ENCODE peak calls at places on chromosome 4, in five cellular contexts. B is WERI-Rb-1, G is lower lobe of right lung, T is heart right ventricle, V is IMR-90. F is an unnamed sample. For H3K27me3, the result is how much of the 10 kb centered on the place peaks cover.

GRCh38 chr4:134695433-134695832 is 493.8 kb upstream of the PABPC4L start:
- DNase-seq in B (no peak), G (no peak), T (no peak), V (no peak), F (no peak)

GRCh38 chr4:12486995-12487394 is 997.1 kb downstream of the RAB28 start:
- DNase-seq in B (no peak), G (no peak), T (peak), V (no peak), F (no peak)

GRCh38 chr4:144360394-144360793 is 219.9 kb upstream of the GYPA start:
- DNase-seq in B (no peak), G (no peak), T (no peak), V (no peak), F (no peak)

GRCh38 chr4:7905461-7905915 is 34.2 kb downstream of the AFAP1 start:
- DNase-seq in B (no peak), G (no peak), T (no peak), V (no peak), F (no peak)

GRCh38 chr4:13970349-13970748 is 342.8 kb upstream of the BOD1L1 start:
- DNase-seq in B (no peak), G (no peak), T (no peak), V (peak), F (no peak)

GRCh38 chr4:138235419-138235952 is 6.7 kb downstream of the SLC7A11 start:
- DNase-seq in B (no peak), G (no peak), T (no peak), V (peak), F (no peak)

GRCh38 chr4:73075832-73076231 is 6.3 kb upstream of the COX18 start:
- DNase-seq in B (no peak), G (no peak), T (no peak), V (no peak), F (no peak)

GRCh38 chr4:7192252-7193039 is at the start of gene SORCS2:
- DNase-seq in B (peak), G (peak), T (peak), V (peak), F (peak)

GRCh38 chr4:184668511-184669114 is 19.1 kb downstream of the PRIMPOL start:
- DNase-seq in B (no peak), G (no peak), T (no peak), V (peak), F (no peak)

GRCh38 chr4:113263274-113263673 is 213.8 kb downstream of the ANK2 start:
- DNase-seq in B (no peak), G (no peak), T (no peak), V (peak), F (no peak)

GRCh38 chr4:121307441-121308327 is 73.1 kb downstream of the QRFPR start:
- DNase-seq in B (peak), G (no peak), T (no peak), V (peak), F (peak)

GRCh38 chr4:42768125-42768748 is 111.3 kb upstream of the ATP8A1 start:
- DNase-seq in B (no peak), G (no peak), T (no peak), V (no peak), F (no peak)

GRCh38 chr4:88335092-88335665 is 43.5 kb upstream of the HERC6 start:
- DNase-seq in B (no peak), G (no peak), T (peak), V (peak), F (no peak)

GRCh38 chr4:184392748-184393334 is 81.5 kb downstream of the IRF2 start:
- DNase-seq in B (no peak), G (no peak), T (no peak), V (no peak), F (no peak)

GRCh38 chr4:153936121-153936520 is 147.2 kb upstream of the SFRP2 start:
- DNase-seq in B (no peak), G (no peak), T (no peak), V (no peak), F (no peak)

GRCh38 chr4:40682298-40683101 is 52.8 kb upstream of the RBM47 start:
- DNase-seq in B (no peak), G (no peak), T (no peak), V (no peak), F (no peak)

GRCh38 chr4:158112612-158113011 is 60.2 kb downstream of the GASK1B start:
- DNase-seq in B (no peak), G (no peak), T (no peak), V (no peak), F (no peak)

GRCh38 chr4:850323-850945 is 24.5 kb upstream of the CPLX1 start:
- DNase-seq in B (peak), G (peak), T (no peak), V (no peak), F (no peak)

GRCh38 chr4:56739104-56739777 is 58.1 kb upstream of the HOPX start:
- DNase-seq in B (no peak), G (no peak), T (no peak), V (peak), F (no peak)

GRCh38 chr4:53598901-53599300 is 7.6 kb upstream of the LNX1 start:
- DNase-seq in B (no peak), G (no peak), T (no peak), V (no peak), F (no peak)

GRCh38 chr4:53599632-53600031 is 8.3 kb upstream of the LNX1 start:
- DNase-seq in B (no peak), G (no peak), T (no peak), V (no peak), F (no peak)

GRCh38 chr4:53602390-53602789 is 11.1 kb upstream of the LNX1 start:
- DNase-seq in B (no peak), G (no peak), T (no peak), V (no peak), F (no peak)

GRCh38 chr4:53598483-53598882 is 7.2 kb upstream of the LNX1 start:
- DNase-seq in B (no peak), G (no peak), T (no peak), V (peak), F (no peak)

DNA sequence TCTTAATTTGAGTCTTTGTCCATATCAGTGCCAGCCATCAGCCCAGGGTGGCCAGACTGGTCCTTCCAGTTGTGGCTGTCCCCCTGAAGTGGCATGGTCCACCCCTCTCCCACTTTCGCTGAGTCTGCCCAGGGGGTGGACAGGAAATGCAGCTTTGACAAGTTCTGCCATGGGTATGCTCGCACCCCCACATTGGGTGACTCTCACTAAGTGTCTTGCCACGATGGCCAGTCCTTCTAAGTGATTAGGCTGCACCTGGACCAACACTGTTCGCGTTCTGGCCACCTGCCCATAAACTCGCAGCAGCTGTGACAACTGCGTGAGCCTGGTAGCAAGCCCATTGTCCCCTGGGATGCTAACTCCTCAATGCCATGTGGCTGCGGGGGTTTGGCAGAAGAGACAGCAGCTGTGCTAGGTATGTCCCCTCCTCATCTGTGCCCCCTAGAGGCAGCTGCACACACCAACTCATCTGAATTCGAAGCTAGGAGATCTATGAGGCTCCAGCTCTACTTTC is 10.0 kb upstream of the LNX1 start:
- DNase-seq in B (peak), G (no peak), T (peak), V (no peak), F (no peak)
- TF ChIP-seq CTCF in B (peak), G (peak), T (peak), V (peak), F (no peak)

DNA sequence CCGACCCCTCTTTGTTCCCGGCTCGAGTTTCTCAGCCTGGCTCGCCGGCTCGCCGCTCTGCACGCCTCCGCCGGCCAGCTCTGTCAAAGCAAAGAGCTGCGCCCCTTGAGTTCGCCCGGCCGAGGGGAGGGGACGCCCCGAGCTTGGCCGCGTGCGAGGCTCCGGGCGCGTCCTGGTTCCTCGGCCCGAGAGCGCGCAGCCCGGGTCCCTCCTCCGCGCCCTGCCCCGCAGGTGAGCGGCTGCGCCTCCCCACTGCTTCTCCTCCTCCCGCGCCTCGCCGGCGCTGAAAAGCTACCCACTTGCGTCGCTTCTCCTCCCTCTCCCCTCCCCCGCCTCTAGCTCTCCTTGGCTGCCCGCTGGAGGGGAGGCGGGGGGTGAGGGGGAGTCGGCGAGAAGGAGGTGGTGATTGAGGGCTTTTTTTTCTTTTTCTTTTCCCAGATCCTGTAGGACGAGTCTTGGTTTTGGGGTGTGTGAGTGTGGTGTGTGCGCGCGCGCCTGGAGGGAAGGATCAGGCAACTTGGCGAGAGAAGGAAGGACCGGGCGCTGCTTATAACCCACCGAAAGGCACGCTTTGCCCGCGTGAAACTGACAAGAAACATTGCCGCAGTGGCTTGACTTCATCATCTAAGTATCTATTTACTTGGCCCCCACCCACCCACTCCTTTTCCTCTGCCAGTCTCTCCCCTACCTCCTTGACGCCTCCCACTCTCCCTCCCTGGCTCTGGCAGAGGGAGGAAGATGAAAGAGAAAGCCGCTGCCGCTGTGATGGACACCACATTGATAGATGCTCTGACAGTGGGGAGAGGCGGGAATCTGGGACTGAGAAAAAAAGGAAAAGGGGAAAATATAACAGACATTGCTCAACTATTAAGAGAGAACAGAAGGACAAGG is at the start of gene LEF1:
- DNase-seq in B (peak), G (no peak), T (peak), V (peak), F (peak)
- H3K27ac ChIP-seq in B (no peak), G (peak), T (no peak), V (no peak), F (peak)

GRCh38 chr4:83339573-83339972 is 4.9 kb upstream of the HPSE start:
- DNase-seq in B (no peak), G (no peak), T (no peak), V (no peak), F (no peak)

GRCh38 chr4:83335691-83336090 is 1.0 kb upstream of the HPSE start:
- DNase-seq in B (no peak), G (no peak), T (no peak), V (no peak), F (no peak)

GRCh38 chr4:83329521-83330105 is 5.0 kb downstream of the HPSE start:
- DNase-seq in B (no peak), G (no peak), T (no peak), V (peak), F (no peak)

GRCh38 chr4:83331959-83332358 is 2.7 kb downstream of the HPSE start:
- DNase-seq in B (no peak), G (no peak), T (no peak), V (no peak), F (no peak)

DNA sequence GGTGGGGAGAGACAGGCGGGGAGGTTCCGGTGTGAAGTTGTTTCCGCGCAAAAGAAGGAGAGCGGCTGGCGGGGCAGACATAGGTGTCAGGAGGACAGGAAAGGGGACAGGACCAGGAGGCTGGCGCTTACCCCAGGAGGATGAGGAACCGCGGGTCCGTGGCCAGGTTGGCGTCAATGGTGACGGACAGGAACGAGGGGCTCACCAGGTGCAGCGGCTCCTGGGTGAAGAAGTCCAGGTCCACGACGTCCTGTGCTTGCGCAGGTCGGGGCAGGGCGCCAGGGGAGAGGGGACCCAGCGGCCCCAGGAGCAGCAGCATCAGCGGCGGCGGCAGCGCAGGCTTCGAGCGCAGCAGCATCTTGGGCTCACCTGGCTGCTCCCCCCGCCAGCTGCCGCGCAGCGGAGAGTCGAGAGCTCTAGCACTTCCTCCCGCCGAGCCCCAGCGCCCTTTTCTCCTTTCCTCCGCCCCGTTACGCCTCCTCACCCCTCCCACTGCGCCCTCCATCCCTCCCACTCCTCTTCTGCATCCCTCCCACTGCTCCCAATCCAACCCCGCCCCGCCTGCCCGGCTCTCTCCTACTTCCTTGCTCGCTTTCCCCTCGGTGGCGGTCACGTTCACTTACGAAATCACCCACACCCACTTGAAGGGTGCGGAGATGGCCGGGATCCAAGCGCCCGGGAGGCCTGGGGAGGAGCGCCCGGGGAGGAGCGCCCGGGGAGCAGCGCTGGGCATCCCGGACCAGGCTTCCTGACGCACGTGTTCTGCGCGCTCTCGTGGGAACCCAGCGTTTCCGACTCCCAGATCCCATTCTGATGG is at the start of gene HPSE:
- DNase-seq in B (peak), G (peak), T (peak), V (peak), F (peak)
- H3K27me3 ChIP-seq in B (under half), G (under half), T (under half), V (under half), F (under half)

DNA sequence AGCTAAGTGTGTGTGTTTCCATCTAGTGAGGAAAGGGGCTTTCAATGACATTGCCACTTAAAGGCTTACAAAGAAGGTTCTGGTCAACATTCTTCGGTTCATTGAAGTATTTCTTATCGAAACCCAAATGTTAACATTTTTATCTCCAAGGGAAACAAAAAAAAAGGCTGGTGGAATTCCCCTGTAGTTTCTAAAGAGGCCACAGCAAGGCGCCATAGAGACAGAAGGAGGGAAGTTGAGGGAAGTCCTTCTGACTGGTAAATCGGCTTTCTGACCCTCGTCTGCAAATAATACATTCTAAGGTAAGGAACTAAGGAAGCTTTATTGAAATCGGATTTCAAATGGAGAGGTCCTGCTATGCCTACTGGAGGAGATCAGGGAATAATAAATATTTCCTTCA is 1.7 kb upstream of the ZFP42 start:
- DNase-seq in B (no peak), G (no peak), T (no peak), V (peak), F (no peak)
- TF ChIP-seq CTCF in B (peak), G (peak), T (no peak), V (peak), F (no peak)

GRCh38 chr4:24322517-24322916 is 261.8 kb downstream of the DHX15 start:
- DNase-seq in B (no peak), G (no peak), T (no peak), V (peak), F (no peak)
- H3K27ac ChIP-seq in B (no peak), G (no peak), T (no peak), V (no peak), F (no peak)

GRCh38 chr4:3652586-3652985 is 113.6 kb upstream of the ADRA2C start:
- DNase-seq in B (no peak), G (no peak), T (no peak), V (no peak), F (no peak)

GRCh38 chr4:3651267-3651846 is 114.8 kb upstream of the ADRA2C start:
- DNase-seq in B (no peak), G (no peak), T (no peak), V (no peak), F (no peak)

GRCh38 chr4:3648731-3649130 is 116.5 kb upstream of the LRPAP1 start:
- DNase-seq in B (no peak), G (no peak), T (no peak), V (no peak), F (no peak)

GRCh38 chr4:3648195-3648594 is 116.0 kb upstream of the LRPAP1 start:
- DNase-seq in B (no peak), G (no peak), T (no peak), V (no peak), F (no peak)

GRCh38 chr4:3649491-3649890 is 116.7 kb upstream of the ADRA2C start:
- DNase-seq in B (no peak), G (no peak), T (no peak), V (no peak), F (no peak)
- H3K27me3 ChIP-seq in B (under half), G (under half), T (half or more), V (under half), F (under half)

DNA sequence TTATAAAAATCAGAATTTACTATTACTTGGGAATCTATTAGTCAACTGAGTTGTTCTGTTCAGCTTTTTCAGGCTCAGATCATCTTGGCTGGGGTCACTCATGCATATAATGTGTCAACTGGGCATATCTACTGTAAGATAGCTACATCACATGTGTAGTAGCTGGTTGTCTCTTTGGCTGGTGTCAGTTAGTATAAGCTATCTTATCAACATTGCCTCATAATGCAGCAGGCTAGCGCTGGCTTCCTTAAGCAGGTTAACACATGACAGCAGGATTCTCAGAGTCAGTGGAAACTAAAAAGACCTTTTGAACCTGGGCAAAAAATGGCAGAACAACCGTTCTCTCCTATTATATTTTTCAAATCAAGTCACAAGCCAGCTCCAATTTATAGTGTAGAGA is 378.3 kb upstream of the PCDH10 start:
- DNase-seq in B (no peak), G (no peak), T (no peak), V (no peak), F (no peak)
- TF ChIP-seq CTCF in B (no peak), G (no peak), T (no peak), V (no peak), F (no peak)

GRCh38 chr4:111652206-111652605 is 493.0 kb upstream of the FAM241A start:
- DNase-seq in B (no peak), G (no peak), T (no peak), V (no peak), F (no peak)
- H3K27ac ChIP-seq in B (no peak), G (no peak), T (no peak), V (no peak), F (no peak)

GRCh38 chr4:174212061-174212460 is 71.4 kb downstream of the FBXO8 start:
- DNase-seq in B (no peak), G (no peak), T (no peak), V (no peak), F (no peak)
- H3K27me3 ChIP-seq in B (under half), G (half or more), T (half or more), V (under half), F (half or more)

GRCh38 chr4:53014368-53014767 is 152.3 kb downstream of the RASL11B start:
- DNase-seq in B (no peak), G (no peak), T (no peak), V (no peak), F (no peak)
- TF ChIP-seq CTCF in B (no peak), G (no peak), T (no peak), V (no peak), F (no peak)

F was measured in CD4-positive, alpha-beta T cell.